ENCODE peak calls at places on chromosome 18, in five cellular contexts. One of them, this sample, is unnamed.

GRCh38 chr18:35756506-35757117 is 175.1 kb downstream of the GALNT1 start:
- DNase-seq in esophagus squamous epithelium: no peak
- DNase-seq in transverse colon: peak; percentile 35
- DNase-seq in prostate gland: peak; percentile 47
- DNase-seq in sigmoid colon: no peak
- DNase-seq in this sample: peak; percentile 63

GRCh38 chr18:21826641-21827302 is 86.2 kb downstream of the MIB1 start:
- DNase-seq in transverse colon: no peak
- DNase-seq in prostate gland: no peak
- DNase-seq in sigmoid colon: no peak
- DNase-seq in esophagus squamous epithelium: no peak
- DNase-seq in this sample: no peak

GRCh38 chr18:55318864-55319516 is 269.0 kb downstream of the TCF4 start:
- DNase-seq in esophagus squamous epithelium: no peak
- DNase-seq in transverse colon: no peak
- DNase-seq in prostate gland: no peak
- DNase-seq in sigmoid colon: no peak
- DNase-seq in this sample: no peak

GRCh38 chr18:74083071-74083954 is 64.3 kb downstream of the FBXO15 start:
- DNase-seq in transverse colon: no peak
- DNase-seq in esophagus squamous epithelium: no peak
- DNase-seq in prostate gland: no peak
- DNase-seq in sigmoid colon: no peak
- DNase-seq in this sample: no peak

GRCh38 chr18:34322365-34323289 is 97.9 kb upstream of the NOL4 start:
- DNase-seq in sigmoid colon: no peak
- DNase-seq in prostate gland: peak; percentile 40
- DNase-seq in esophagus squamous epithelium: no peak
- DNase-seq in transverse colon: peak; percentile 55
- DNase-seq in this sample: peak; percentile 50

GRCh38 chr18:42011053-42011452 is 56.0 kb downstream of the PIK3C3 start:
- DNase-seq in transverse colon: no peak
- DNase-seq in sigmoid colon: no peak
- DNase-seq in esophagus squamous epithelium: no peak
- DNase-seq in prostate gland: no peak
- DNase-seq in this sample: no peak

GRCh38 chr18:59263566-59264135 is 9.6 kb downstream of the RAX start:
- DNase-seq in sigmoid colon: no peak
- DNase-seq in transverse colon: no peak
- DNase-seq in prostate gland: no peak
- DNase-seq in esophagus squamous epithelium: no peak
- DNase-seq in this sample: no peak

GRCh38 chr18:42950732-42951131 is 164.8 kb downstream of the RIT2 start:
- DNase-seq in sigmoid colon: no peak
- DNase-seq in esophagus squamous epithelium: no peak
- DNase-seq in prostate gland: no peak
- DNase-seq in transverse colon: no peak
- DNase-seq in this sample: no peak

GRCh38 chr18:60020107-60020925 is 120.5 kb downstream of the PMAIP1 start:
- DNase-seq in transverse colon: no peak
- DNase-seq in sigmoid colon: no peak
- DNase-seq in prostate gland: no peak
- DNase-seq in esophagus squamous epithelium: no peak
- DNase-seq in this sample: no peak

GRCh38 chr18:23547806-23548205 is 38.5 kb downstream of the NPC1 start:
- DNase-seq in prostate gland: no peak
- DNase-seq in sigmoid colon: no peak
- DNase-seq in esophagus squamous epithelium: no peak
- DNase-seq in transverse colon: no peak
- DNase-seq in this sample: no peak

GRCh38 chr18:64219511-64219910 is 70.6 kb upstream of the LINC00305 start:
- DNase-seq in transverse colon: no peak
- DNase-seq in prostate gland: no peak
- DNase-seq in esophagus squamous epithelium: no peak
- DNase-seq in sigmoid colon: no peak
- DNase-seq in this sample: no peak

GRCh38 chr18:80143876-80144275 is 34.8 kb downstream of the ADNP2 start:
- DNase-seq in esophagus squamous epithelium: no peak
- DNase-seq in prostate gland: no peak
- DNase-seq in transverse colon: no peak
- DNase-seq in sigmoid colon: no peak
- DNase-seq in this sample: no peak

GRCh38 chr18:9521770-9522169 is 46.5 kb downstream of the RALBP1 start:
- DNase-seq in transverse colon: peak; percentile 39
- DNase-seq in sigmoid colon: no peak
- DNase-seq in prostate gland: no peak
- DNase-seq in esophagus squamous epithelium: no peak
- DNase-seq in this sample: no peak

GRCh38 chr18:12236934-12237832 is 17.0 kb upstream of the CIDEA start:
- DNase-seq in sigmoid colon: peak; percentile 80
- DNase-seq in esophagus squamous epithelium: no peak
- DNase-seq in transverse colon: peak; percentile 74
- DNase-seq in prostate gland: peak; percentile 47
- DNase-seq in this sample: peak; percentile 85

GRCh38 chr18:27549335-27550039 is 364.4 kb upstream of the CHST9 start:
- DNase-seq in sigmoid colon: no peak
- DNase-seq in esophagus squamous epithelium: no peak
- DNase-seq in transverse colon: no peak
- DNase-seq in prostate gland: no peak
- DNase-seq in this sample: no peak

GRCh38 chr18:13551305-13551603 is 175.1 kb downstream of the FAM210A start:
- DNase-seq in sigmoid colon: no peak
- DNase-seq in transverse colon: no peak
- DNase-seq in prostate gland: no peak
- DNase-seq in esophagus squamous epithelium: no peak
- DNase-seq in this sample: no peak

GRCh38 chr18:7488571-7488970 is 78.5 kb upstream of the PTPRM start:
- DNase-seq in esophagus squamous epithelium: no peak
- DNase-seq in prostate gland: no peak
- DNase-seq in sigmoid colon: no peak
- DNase-seq in transverse colon: no peak
- DNase-seq in this sample: no peak

GRCh38 chr18:75405341-75405740 is 22.2 kb downstream of the SMIM21 start:
- DNase-seq in esophagus squamous epithelium: no peak
- DNase-seq in prostate gland: no peak
- DNase-seq in sigmoid colon: no peak
- DNase-seq in transverse colon: no peak
- DNase-seq in this sample: no peak

GRCh38 chr18:67199993-67200617 is 316.4 kb downstream of the DSEL start:
- DNase-seq in transverse colon: no peak
- DNase-seq in prostate gland: no peak
- DNase-seq in esophagus squamous epithelium: no peak
- DNase-seq in sigmoid colon: no peak
- DNase-seq in this sample: no peak

GRCh38 chr18:62863629-62864028 is 148.3 kb downstream of the PHLPP1 start:
- DNase-seq in esophagus squamous epithelium: no peak
- DNase-seq in sigmoid colon: no peak
- DNase-seq in transverse colon: no peak
- DNase-seq in prostate gland: no peak
- DNase-seq in this sample: no peak

GRCh38 chr18:55998071-55998522 is 410.1 kb upstream of the TCF4 start:
- DNase-seq in prostate gland: peak; percentile 15
- DNase-seq in transverse colon: no peak
- DNase-seq in sigmoid colon: no peak
- DNase-seq in esophagus squamous epithelium: no peak
- DNase-seq in this sample: peak; percentile 12

GRCh38 chr18:1624612-1625011 is 719.9 kb downstream of the ADCYAP1 start:
- DNase-seq in esophagus squamous epithelium: no peak
- DNase-seq in sigmoid colon: no peak
- DNase-seq in transverse colon: no peak
- DNase-seq in prostate gland: no peak
- DNase-seq in this sample: no peak

GRCh38 chr18:61892683-61893303 is at the start of gene RNF152:
- DNase-seq in prostate gland: peak; percentile 28
- DNase-seq in sigmoid colon: peak; percentile 75
- DNase-seq in transverse colon: peak; percentile 32
- DNase-seq in esophagus squamous epithelium: no peak
- DNase-seq in this sample: peak; percentile 31

GRCh38 chr18:23585897-23586248 is 433 bp downstream of the NPC1 start:
- DNase-seq in sigmoid colon: no peak
- DNase-seq in prostate gland: no peak
- DNase-seq in transverse colon: no peak
- DNase-seq in esophagus squamous epithelium: no peak
- DNase-seq in this sample: no peak

GRCh38 chr18:40670991-40671390 is 1284.0 kb upstream of the PIK3C3 start:
- DNase-seq in esophagus squamous epithelium: no peak
- DNase-seq in prostate gland: no peak
- DNase-seq in sigmoid colon: no peak
- DNase-seq in transverse colon: no peak
- DNase-seq in this sample: no peak

GRCh38 chr18:32091724-32092421 is at the start of gene RNF138:
- DNase-seq in sigmoid colon: peak; percentile 95
- DNase-seq in esophagus squamous epithelium: peak; percentile 58
- DNase-seq in transverse colon: peak; percentile 94
- DNase-seq in prostate gland: peak; percentile 84
- DNase-seq in this sample: peak; percentile 92
- TF ChIP-seq POLR2A in sigmoid colon: peak; percentile 41
- TF ChIP-seq POLR2A in esophagus squamous epithelium: peak; percentile 70
- TF ChIP-seq POLR2A in transverse colon: peak; percentile 89
- TF ChIP-seq POLR2A in prostate gland: peak; percentile 76
- TF ChIP-seq POLR2A in this sample: peak; percentile 89

GRCh38 chr18:76822510-76823165 is at the start of gene ZNF236:
- DNase-seq in transverse colon: peak; percentile 79
- DNase-seq in prostate gland: peak; percentile 58
- DNase-seq in esophagus squamous epithelium: no peak
- DNase-seq in sigmoid colon: peak; percentile 87
- DNase-seq in this sample: peak; percentile 78

GRCh38 chr18:76821356-76821874 is 942 bp upstream of the ZNF236 start:
- DNase-seq in esophagus squamous epithelium: no peak
- DNase-seq in transverse colon: no peak
- DNase-seq in sigmoid colon: no peak
- DNase-seq in prostate gland: no peak
- DNase-seq in this sample: no peak

GRCh38 chr18:76823166-76823539 is 796 bp downstream of the ZNF236 start:
- DNase-seq in esophagus squamous epithelium: no peak
- DNase-seq in transverse colon: peak; percentile 20
- DNase-seq in sigmoid colon: no peak
- DNase-seq in prostate gland: no peak
- DNase-seq in this sample: no peak

GRCh38 chr18:76823574-76823973 is 1.2 kb downstream of the ZNF236 start:
- DNase-seq in esophagus squamous epithelium: no peak
- DNase-seq in sigmoid colon: peak; percentile 65
- DNase-seq in prostate gland: no peak
- DNase-seq in transverse colon: peak; percentile 22
- DNase-seq in this sample: no peak

DNA sequence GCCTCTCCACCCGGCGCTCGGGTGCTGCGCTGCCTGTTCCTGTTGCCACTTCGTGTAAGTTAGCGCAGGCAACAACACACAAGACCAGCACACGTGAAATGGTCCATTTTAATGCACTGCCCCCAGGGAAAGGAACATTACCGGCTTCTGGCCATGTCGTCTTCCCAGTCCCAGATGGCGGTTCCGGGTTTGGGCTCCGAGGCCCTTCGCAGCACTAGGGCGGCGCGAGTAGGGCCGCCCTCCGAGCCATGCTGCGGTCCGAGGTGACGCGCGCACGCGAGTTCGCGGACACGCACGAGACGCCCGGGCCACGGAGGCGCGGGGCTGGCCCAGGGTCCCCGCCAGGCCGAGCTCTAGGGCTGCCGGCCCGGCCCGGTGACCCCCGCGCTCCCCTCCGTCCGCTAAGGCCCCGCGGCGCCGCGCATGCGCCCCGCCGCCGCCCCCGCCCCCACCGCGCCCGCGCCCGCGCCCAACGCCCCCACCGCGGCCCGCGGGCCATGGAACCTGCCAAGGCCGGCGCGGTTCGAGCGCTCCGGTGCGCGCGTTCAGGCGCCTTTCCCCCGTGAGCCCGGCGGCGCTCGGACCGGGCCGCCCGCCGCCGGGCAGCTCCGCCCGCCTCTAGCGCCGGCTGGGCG is 365 bp upstream of the ZNF236 start:
- DNase-seq in transverse colon: peak; percentile 60
- DNase-seq in esophagus squamous epithelium: no peak
- DNase-seq in sigmoid colon: peak; percentile 83
- DNase-seq in prostate gland: peak; percentile 37
- DNase-seq in this sample: peak; percentile 68
- TF ChIP-seq POLR2A in transverse colon: peak; percentile 69
- TF ChIP-seq POLR2A in esophagus squamous epithelium: peak; percentile 52
- TF ChIP-seq POLR2A in sigmoid colon: no peak
- TF ChIP-seq POLR2A in prostate gland: peak; percentile 33
- TF ChIP-seq POLR2A in this sample: peak; percentile 74

DNA sequence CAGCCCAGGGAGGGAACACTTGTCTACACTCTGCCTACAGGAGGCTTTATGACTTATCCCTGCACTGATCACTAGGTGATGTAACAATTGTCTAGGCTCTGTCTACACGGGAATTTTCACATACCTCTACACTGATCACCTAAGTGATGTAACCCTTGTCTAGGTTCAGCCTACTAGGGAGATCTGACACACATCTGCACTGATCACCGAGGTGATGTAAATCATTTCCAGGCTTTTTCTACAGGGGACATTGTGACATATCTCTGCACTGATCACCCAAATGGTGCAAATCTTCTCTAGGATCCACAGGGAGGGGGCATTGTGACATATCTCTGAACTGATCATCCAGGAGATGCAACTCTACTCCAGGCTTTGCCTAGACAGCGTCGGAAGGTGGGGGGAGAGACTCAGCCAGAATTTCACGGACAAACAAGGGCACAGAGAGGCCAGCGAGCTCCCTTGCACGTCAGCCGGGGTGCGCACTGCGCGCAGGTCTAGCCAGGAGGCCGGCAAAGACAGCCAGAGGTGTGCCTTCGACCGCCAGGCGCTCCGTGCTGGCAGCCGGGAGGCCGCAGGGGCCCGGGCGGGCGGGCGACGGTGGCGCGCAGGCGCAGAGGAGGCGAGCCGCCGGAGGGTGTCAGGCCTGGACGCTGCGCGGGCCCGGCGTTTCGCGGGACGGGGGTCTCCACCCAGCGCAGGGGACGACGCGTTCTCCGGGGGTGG is 46.9 kb upstream of the USP14 start:
- DNase-seq in esophagus squamous epithelium: no peak
- DNase-seq in sigmoid colon: peak; percentile 68
- DNase-seq in transverse colon: peak; percentile 68
- DNase-seq in prostate gland: peak; percentile 56
- DNase-seq in this sample: peak; percentile 77
- TF ChIP-seq POLR2A in esophagus squamous epithelium: no peak
- TF ChIP-seq POLR2A in sigmoid colon: no peak
- TF ChIP-seq POLR2A in transverse colon: no peak
- TF ChIP-seq POLR2A in prostate gland: peak; percentile 32
- TF ChIP-seq POLR2A in this sample: peak; percentile 37

DNA sequence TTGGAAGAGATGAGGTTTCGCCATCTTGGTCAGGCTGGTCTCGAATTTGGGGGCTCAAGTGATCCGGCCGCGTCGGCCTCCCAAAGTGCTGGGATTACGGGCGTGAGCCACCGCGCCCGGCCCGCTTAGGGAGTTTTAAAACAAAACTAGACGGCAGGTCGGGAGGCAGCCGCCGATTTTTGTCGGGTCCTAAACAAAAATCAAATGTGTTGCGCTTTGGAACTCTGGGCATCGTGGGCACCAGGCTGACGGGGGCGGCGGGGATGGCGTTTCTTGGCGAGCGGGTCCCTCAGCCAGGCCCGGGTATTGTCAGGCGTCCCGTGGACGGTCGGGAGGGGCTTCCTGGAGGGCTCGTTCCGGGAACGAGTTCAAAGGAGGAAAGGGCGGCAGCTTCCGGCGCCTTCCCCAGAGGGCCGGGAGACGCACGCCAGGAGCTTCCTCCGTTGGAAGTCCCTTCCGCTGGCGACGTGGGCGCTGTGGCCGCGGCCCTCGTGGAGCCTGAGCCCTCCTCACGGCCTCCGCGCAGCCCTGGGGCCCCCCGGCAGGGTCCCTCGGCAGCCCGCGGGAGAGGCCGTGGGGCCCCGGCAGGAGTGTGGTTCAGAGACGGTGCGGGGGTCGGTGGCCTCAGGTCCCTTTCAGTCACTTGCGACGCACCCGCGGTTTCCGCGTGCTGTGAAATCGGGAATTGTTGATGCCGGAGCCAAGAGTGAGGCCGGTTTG is 59.2 kb downstream of the EMILIN2 start:
- DNase-seq in esophagus squamous epithelium: no peak
- DNase-seq in sigmoid colon: peak; percentile 85
- DNase-seq in prostate gland: no peak
- DNase-seq in transverse colon: peak; percentile 79
- DNase-seq in this sample: peak; percentile 40
- TF ChIP-seq POLR2A in esophagus squamous epithelium: peak; percentile 57
- TF ChIP-seq POLR2A in sigmoid colon: no peak
- TF ChIP-seq POLR2A in prostate gland: no peak
- TF ChIP-seq POLR2A in transverse colon: peak; percentile 60
- TF ChIP-seq POLR2A in this sample: no peak

This sample was measured in body of pancreas.